ENCODE peak calls at places on chromosomes 16 and 17, in four cellular contexts. W, N, A and Z are unnamed samples.

GRCh38 chr17:75602644-75603043 is 15.0 kb downstream of the MYO15B start:
- DNase-seq in W (no peak), N (no peak), A (no peak), Z (no peak)

GRCh38 chr16:11665071-11665491 is 3.2 kb upstream of the SNN start:
- DNase-seq in W (no peak), N (no peak), A (no peak), Z (no peak)

GRCh38 chr16:69935740-69936139 is 15.4 kb upstream of the CLEC18A start:
- DNase-seq in W (no peak), N (no peak), A (no peak), Z (no peak)

GRCh38 chr17:63911657-63912100 is 621 bp upstream of the CSHL1 start:
- DNase-seq in W (no peak), N (no peak), A (no peak), Z (peak)

GRCh38 chr17:64780096-64781012 is 118.2 kb upstream of the SMURF2 start:
- DNase-seq in W (no peak), N (peak), A (peak), Z (peak)

GRCh38 chr16:57341441-57342303 is 16.9 kb upstream of the CCL22 start:
- DNase-seq in W (no peak), N (no peak), A (no peak), Z (no peak)

GRCh38 chr17:64147110-64148016 is 17.4 kb upstream of the ERN1 start:
- DNase-seq in W (no peak), N (no peak), A (no peak), Z (no peak)

GRCh38 chr16:27867122-27868110 is 196.1 kb downstream of the GSG1L start:
- DNase-seq in W (no peak), N (peak), A (peak), Z (peak)

GRCh38 chr17:2195729-2196128 is 107.9 kb downstream of the SMG6 start:
- DNase-seq in W (no peak), N (no peak), A (no peak), Z (no peak)

GRCh38 chr16:57039148-57039812 is 49.9 kb downstream of the NLRC5 start:
- DNase-seq in W (no peak), N (no peak), A (no peak), Z (no peak)

GRCh38 chr17:13888043-13888442 is 181.3 kb upstream of the COX10 start:
- DNase-seq in W (no peak), N (peak), A (no peak), Z (no peak)

GRCh38 chr16:30183236-30183960 is at the start of gene CORO1A:
- DNase-seq in W (peak), N (peak), A (peak), Z (peak)
- TF ChIP-seq CTCF in W (no peak), N (no peak), A (no peak), Z (no peak)

GRCh38 chr17:57038486-57038885 is 46.6 kb upstream of the AKAP1 start:
- DNase-seq in W (no peak), N (no peak), A (no peak), Z (no peak)
- TF ChIP-seq CTCF in W (no peak), N (no peak), A (no peak), Z (no peak)

GRCh38 chr17:58083491-58084316 is 485 bp downstream of the DYNLL2 start:
- DNase-seq in W (no peak), N (peak), A (peak), Z (peak)

GRCh38 chr17:58082870-58083490 is at the start of gene DYNLL2:
- DNase-seq in W (peak), N (peak), A (peak), Z (peak)

GRCh38 chr17:58086953-58087352 is 3.7 kb downstream of the DYNLL2 start:
- DNase-seq in W (no peak), N (no peak), A (no peak), Z (no peak)

GRCh38 chr17:58084317-58084981 is 1.2 kb downstream of the DYNLL2 start:
- DNase-seq in W (no peak), N (peak), A (peak), Z (peak)

DNA sequence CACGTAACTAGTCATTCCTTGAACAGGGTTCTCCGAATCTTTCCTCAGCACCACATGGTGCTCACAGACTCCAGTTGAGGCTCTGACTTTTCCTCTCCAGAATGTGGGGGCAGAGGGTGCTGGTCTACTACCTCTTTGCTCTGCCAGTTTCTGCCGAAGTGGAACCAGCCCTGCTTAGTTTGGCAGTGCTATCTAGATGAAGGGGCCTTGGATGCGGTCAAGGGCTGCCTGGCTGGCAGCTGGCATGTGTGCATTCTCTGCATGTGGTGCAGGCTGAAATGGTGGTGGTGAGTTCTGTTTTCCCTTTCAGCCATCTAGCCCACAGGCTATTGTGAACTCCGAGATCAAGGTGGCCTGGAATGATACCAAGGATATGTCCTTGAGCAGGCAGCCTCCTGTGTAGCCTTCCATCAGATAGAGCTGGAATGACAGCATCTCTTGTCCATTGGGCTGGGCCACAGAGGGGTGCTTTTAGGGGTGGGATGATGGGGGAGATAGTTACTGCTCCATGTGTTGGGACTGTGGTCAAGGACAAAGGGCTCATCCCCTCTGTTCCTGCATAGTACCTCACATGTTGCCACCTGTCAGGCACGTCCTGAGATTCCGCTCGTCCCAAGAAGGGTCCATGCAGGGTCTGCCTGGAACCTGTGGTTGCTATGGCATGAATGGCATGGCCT is 2.0 kb downstream of the DYNLL2 start:
- DNase-seq in W (no peak), N (no peak), A (no peak), Z (no peak)
- TF ChIP-seq CTCF in W (no peak), N (no peak), A (no peak), Z (no peak)

DNA sequence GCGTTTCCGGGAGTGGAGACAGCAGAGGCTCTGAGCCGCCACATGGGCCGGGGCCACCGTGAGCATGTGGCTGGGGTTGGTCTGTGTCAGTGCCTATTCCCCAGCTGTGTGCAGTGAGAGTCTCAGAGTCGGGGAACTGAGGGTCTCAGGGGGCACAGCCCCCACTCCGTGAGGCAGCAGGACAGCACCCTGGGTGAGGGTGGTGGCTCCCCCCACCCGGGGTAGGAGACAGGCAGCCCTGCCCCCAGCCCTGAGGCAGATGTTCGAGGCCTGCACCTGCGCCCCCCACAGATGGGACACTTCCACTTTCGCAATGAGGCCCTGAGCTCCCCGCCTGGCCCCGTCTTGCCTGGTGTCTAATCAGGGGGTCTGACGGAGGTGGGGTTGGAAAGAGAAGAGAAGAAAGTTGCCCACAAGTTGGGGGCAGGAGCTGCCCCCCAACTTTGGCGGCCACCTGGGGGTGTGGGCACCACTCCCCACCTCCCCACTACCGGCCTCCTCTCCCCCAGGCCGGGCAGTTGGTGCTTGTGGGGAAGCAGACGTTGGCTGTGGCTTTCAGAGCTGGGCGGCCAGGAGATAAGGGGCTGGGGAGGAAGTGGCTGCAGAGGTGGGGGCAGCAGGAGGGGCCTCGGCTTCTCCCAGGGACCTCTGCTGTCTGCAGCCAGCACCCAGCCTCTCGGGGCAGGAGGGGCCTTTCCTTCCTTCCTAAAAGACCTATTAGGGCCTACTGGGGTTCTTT is 1.8 kb upstream of the CBFA2T3 start:
- DNase-seq in W (no peak), N (no peak), A (no peak), Z (no peak)
- TF ChIP-seq CTCF in W (no peak), N (no peak), A (no peak), Z (no peak)

GRCh38 chr17:1168537-1169234 is 11.1 kb downstream of the ABR start:
- DNase-seq in W (no peak), N (no peak), A (no peak), Z (no peak)

GRCh38 chr17:1165836-1166235 is 13.9 kb downstream of the ABR start:
- DNase-seq in W (no peak), N (no peak), A (no peak), Z (no peak)

GRCh38 chr17:1162116-1162855 is 17.5 kb downstream of the ABR start:
- DNase-seq in W (no peak), N (no peak), A (no peak), Z (no peak)

GRCh38 chr17:1160591-1161041 is 19.2 kb downstream of the ABR start:
- DNase-seq in W (no peak), N (no peak), A (no peak), Z (no peak)

GRCh38 chr17:1164935-1165556 is 14.7 kb downstream of the ABR start:
- DNase-seq in W (no peak), N (peak), A (peak), Z (peak)
- TF ChIP-seq CTCF in W (no peak), N (peak), A (peak), Z (no peak)

GRCh38 chr17:17774009-17774881 is 62.5 kb downstream of the SREBF1 start:
- DNase-seq in W (peak), N (peak), A (no peak), Z (no peak)
- TF ChIP-seq CTCF in W (no peak), N (peak), A (no peak), Z (no peak)

GRCh38 chr16:60142991-60143705 is 1409.0 kb upstream of the GOT2 start:
- DNase-seq in W (no peak), N (no peak), A (no peak), Z (no peak)

DNA sequence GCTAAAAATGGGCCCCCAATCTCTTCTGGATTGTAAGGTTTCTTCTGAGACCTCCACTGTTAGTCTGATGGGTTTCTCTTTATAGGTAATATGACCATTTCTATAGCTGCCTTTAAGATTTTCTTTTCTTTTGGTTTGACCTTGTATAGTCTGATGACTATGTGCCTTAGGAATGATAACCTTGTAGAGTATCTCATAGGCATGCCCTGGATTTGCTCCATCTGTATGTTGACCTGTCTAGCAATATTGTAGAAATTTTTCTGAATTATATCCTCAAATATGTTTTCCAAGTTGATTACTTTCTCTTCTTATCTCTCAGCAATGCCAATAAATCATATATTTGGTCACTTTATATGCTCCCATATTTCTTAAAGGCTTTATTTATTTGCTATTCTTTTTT is 1403.8 kb upstream of the GOT2 start:
- DNase-seq in W (no peak), N (no peak), A (no peak), Z (no peak)
- TF ChIP-seq CTCF in W (no peak), N (no peak), A (no peak), Z (no peak)

GRCh38 chr16:31474173-31474714 is 2.3 kb downstream of the TGFB1I1 start:
- DNase-seq in W (no peak), N (no peak), A (no peak), Z (no peak)

GRCh38 chr16:31471241-31471874 is 594 bp upstream of the TGFB1I1 start:
- DNase-seq in W (no peak), N (no peak), A (no peak), Z (no peak)

GRCh38 chr16:31473300-31474052 is 1.5 kb downstream of the TGFB1I1 start:
- DNase-seq in W (no peak), N (no peak), A (no peak), Z (no peak)

GRCh38 chr16:31471875-31472558 is at the start of gene TGFB1I1:
- DNase-seq in W (no peak), N (peak), A (peak), Z (no peak)

DNA sequence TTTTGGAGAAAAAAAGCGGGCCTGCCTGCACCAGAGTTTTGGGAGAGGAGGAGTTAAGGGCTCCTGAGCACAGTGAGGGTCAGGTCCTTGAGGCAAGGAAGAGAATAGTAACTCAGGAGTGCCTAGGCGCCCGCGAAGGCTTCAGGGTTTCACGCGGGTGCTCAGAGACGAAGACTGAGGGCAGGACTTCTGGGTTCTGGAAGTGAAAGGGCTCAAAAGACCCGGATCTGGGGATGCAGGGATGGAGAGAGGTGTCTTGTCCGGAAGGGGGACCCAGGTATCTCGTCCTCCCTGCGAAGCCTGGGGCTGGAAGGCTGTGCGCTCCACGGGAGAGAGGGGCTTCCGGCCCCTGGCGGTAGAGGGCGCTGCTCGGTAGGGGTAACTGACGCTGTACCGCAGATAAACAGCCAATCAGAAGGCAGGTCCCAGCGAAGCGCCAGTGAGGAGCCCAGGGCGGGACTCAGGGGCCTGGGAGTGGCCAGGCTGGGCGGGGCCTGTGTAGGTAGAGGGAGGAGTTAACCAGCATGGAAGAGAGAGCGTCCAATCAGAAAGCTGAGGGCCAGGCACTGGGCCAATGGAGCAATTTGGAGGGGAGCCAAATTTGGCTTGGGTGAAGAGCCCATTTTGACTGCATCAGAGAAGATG is 729 bp downstream of the TGFB1I1 start:
- DNase-seq in W (peak), N (peak), A (peak), Z (peak)
- TF ChIP-seq CTCF in W (no peak), N (peak), A (peak), Z (peak)